ENCODE peak calls at places on chromosome 10, in seven cellular contexts. D is Calu3, A is AG09309, K is cardiac fibroblast, C is right lobe of liver, E is mammary epithelial cell, H is progenitor cell of endocrine pancreas. W is an unnamed sample.
A peak's percentile ranks its signal among the peaks of the same experiment; 100 is the strongest.

GRCh38 chr10:21681156-21681555 is 147.1 kb downstream of the MLLT10 start:
- DNase-seq in D (no peak), A (no peak), K (no peak), C (no peak), E (peak; percentile 38), H (no peak), W (no peak)

GRCh38 chr10:126006906-126007305 is 110.5 kb downstream of the FANK1 start:
- DNase-seq in D (no peak), A (no peak), K (no peak), C (no peak), E (no peak), H (no peak), W (no peak)

GRCh38 chr10:75209325-75210192 is 1.0 kb upstream of the VDAC2 start:
- DNase-seq in D (peak; percentile 52), A (peak; percentile 48), K (peak; percentile 90), C (peak; percentile 76), E (no peak), H (no peak), W (no peak)

GRCh38 chr10:12081879-12082560 is 13.3 kb downstream of the DHTKD1 start:
- DNase-seq in D (no peak), A (no peak), K (peak; percentile 22), C (no peak), E (peak; percentile 17), H (no peak), W (no peak)

GRCh38 chr10:102408728-102409603 is 9.6 kb downstream of the PSD start:
- DNase-seq in D (no peak), A (no peak), K (peak; percentile 55), C (no peak), E (no peak), H (no peak), W (no peak)

GRCh38 chr10:114315566-114316420 is 76.7 kb downstream of the VWA2 start:
- DNase-seq in D (no peak), A (no peak), K (no peak), C (no peak), E (no peak), H (no peak), W (no peak)

GRCh38 chr10:29849434-29849833 is 210.0 kb downstream of the JCAD start:
- DNase-seq in D (no peak), A (peak; percentile 41), K (peak; percentile 86), C (no peak), E (no peak), H (no peak), W (no peak)

GRCh38 chr10:132402781-132403241 is 5.8 kb downstream of the PWWP2B start:
- DNase-seq in D (no peak), A (no peak), K (no peak), C (no peak), E (no peak), H (no peak), W (no peak)

GRCh38 chr10:117168135-117168674 is 29.1 kb upstream of the KCNK18 start:
- DNase-seq in D (peak; percentile 73), A (no peak), K (peak; percentile 41), C (peak; percentile 73), E (peak; percentile 13), H (peak; percentile 75), W (peak; percentile 22)

GRCh38 chr10:111211756-111212155 is 134.9 kb downstream of the ADRA2A start:
- DNase-seq in D (no peak), A (peak; percentile 34), K (no peak), C (no peak), E (peak; percentile 15), H (no peak), W (no peak)

GRCh38 chr10:2119316-2119715 is 382.0 kb upstream of the ADARB2 start:
- DNase-seq in D (no peak), A (no peak), K (no peak), C (no peak), E (peak; percentile 93), H (no peak), W (no peak)

GRCh38 chr10:70528726-70529362 is 50.3 kb downstream of the PALD1 start:
- DNase-seq in D (peak; percentile 53), A (no peak), K (peak; percentile 55), C (no peak), E (peak; percentile 59), H (no peak), W (no peak)

GRCh38 chr10:129778571-129778970 is 185.5 kb downstream of the EBF3 start:
- DNase-seq in D (no peak), A (no peak), K (no peak), C (no peak), E (no peak), H (no peak), W (no peak)

GRCh38 chr10:62960416-62960815 is 144.2 kb upstream of the EGR2 start:
- DNase-seq in D (no peak), A (no peak), K (peak; percentile 22), C (no peak), E (no peak), H (no peak), W (no peak)

GRCh38 chr10:62958980-62959379 is 142.8 kb upstream of the EGR2 start:
- DNase-seq in D (no peak), A (no peak), K (no peak), C (no peak), E (no peak), H (no peak), W (no peak)

GRCh38 chr10:62959553-62959952 is 143.4 kb upstream of the EGR2 start:
- DNase-seq in D (no peak), A (no peak), K (peak; percentile 17), C (no peak), E (peak; percentile 15), H (no peak), W (no peak)

GRCh38 chr10:62961951-62962523 is 145.9 kb upstream of the EGR2 start:
- DNase-seq in D (no peak), A (no peak), K (peak; percentile 44), C (no peak), E (no peak), H (no peak), W (no peak)
- TF ChIP-seq CTCF in D (no peak), A (no peak), K (no peak), C (no peak), E (no peak), H (no peak), W (no peak)

GRCh38 chr10:74151879-74152722 is 1.1 kb downstream of the ADK start:
- DNase-seq in D (no peak), A (no peak), K (no peak), C (no peak), E (no peak), H (no peak), W (no peak)

GRCh38 chr10:74153123-74153522 is 2.1 kb downstream of the ADK start:
- DNase-seq in D (peak; percentile 24), A (no peak), K (peak; percentile 78), C (no peak), E (peak; percentile 64), H (no peak), W (no peak)

GRCh38 chr10:74150151-74151056 is at the start of gene AP3M1:
- DNase-seq in D (peak; percentile 80), A (no peak), K (no peak), C (peak; percentile 86), E (peak; percentile 84), H (peak; percentile 63), W (peak; percentile 75)

GRCh38 chr10:74153676-74154075 is 2.7 kb downstream of the ADK start:
- DNase-seq in D (no peak), A (no peak), K (peak; percentile 20), C (no peak), E (no peak), H (no peak), W (no peak)

GRCh38 chr10:74151057-74151878 is at the start of gene ADK:
- DNase-seq in D (peak; percentile 100), A (peak; percentile 84), K (peak; percentile 98), C (peak; percentile 100), E (peak; percentile 95), H (peak; percentile 98), W (peak; percentile 100)
- TF ChIP-seq CTCF in D (no peak), A (peak; percentile 42), K (peak; percentile 39), C (peak; percentile 5), E (no peak), H (peak; percentile 58), W (peak; percentile 49)

DNA sequence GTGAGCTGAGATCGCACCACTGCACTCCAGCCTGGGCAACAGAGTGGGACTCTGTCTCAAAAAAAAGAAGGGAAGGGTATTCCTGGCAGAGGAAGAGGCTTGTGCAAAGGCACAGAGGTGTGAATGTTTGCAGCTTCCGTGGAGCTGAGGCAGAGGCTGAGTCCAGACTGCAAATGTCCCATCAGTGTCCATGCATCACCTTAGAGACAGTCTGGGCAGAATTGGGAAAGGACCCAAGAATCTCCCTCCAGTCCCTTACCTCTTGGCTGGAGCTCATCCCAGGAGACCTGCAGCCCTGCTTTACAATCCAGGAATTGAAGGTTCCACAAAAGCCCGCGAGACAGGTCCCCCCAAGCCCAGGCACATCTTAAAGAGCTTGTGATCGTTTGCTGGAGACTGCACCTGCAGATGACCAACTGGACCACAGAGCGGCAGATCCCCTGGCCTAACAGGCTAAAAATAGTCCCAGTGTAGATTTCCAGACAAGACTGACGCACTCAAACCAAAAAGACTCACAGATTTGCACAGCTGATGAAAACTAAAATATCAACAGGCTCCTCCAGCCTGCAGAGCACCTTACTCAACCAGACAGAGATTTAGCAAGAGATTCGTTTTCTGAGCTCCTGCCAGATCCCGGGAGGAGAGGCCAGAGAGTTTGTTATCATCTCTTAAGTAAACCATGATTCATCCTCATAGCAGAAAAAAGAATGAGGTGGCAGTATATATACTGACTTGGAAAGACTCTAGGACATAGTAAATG is 22.9 kb upstream of the NANOS1 start:
- DNase-seq in D (peak; percentile 49), A (peak; percentile 98), K (peak; percentile 90), C (peak; percentile 37), E (peak; percentile 96), H (no peak), W (no peak)
- TF ChIP-seq CTCF in D (no peak), A (peak; percentile 6), K (peak; percentile 12), C (no peak), E (no peak), H (no peak), W (no peak)

GRCh38 chr10:85319826-85320225 is 991.4 kb downstream of the CCSER2 start:
- DNase-seq in D (no peak), A (no peak), K (no peak), C (no peak), E (no peak), H (no peak), W (no peak)

GRCh38 chr10:85319150-85319549 is 990.8 kb downstream of the CCSER2 start:
- DNase-seq in D (no peak), A (no peak), K (no peak), C (no peak), E (no peak), H (no peak), W (no peak)

GRCh38 chr10:85315657-85316056 is 987.3 kb downstream of the CCSER2 start:
- DNase-seq in D (no peak), A (no peak), K (no peak), C (no peak), E (no peak), H (no peak), W (no peak)

DNA sequence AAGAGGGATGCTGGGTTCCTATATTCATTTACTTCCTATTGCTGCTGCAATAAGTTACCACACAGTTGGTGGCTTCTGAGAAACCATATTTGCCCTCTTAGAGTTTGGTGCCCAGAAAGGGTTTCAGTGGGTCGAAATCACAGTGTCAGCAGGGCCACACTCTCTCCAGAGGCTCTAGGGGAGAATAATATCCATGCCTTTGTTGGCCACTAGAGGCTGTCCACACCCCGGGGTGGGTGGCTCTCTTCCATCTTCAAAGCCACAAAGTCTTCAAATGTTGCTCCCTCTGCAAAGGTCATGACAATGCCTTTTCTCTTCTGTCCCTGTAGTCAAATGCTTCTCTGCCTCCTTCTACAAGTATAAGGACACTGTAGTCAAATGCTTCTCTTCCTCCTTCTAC is 989.4 kb downstream of the CCSER2 start:
- DNase-seq in D (no peak), A (no peak), K (no peak), C (no peak), E (no peak), H (no peak), W (no peak)
- TF ChIP-seq CTCF in D (no peak), A (no peak), K (no peak), C (no peak), E (no peak), H (no peak), W (no peak)

GRCh38 chr10:43078986-43079273 is 2.1 kb downstream of the RET start:
- DNase-seq in D (peak; percentile 60), A (no peak), K (peak; percentile 15), C (peak; percentile 66), E (no peak), H (peak; percentile 51), W (no peak)
- TF ChIP-seq CTCF in D (peak; percentile 70), A (peak; percentile 53), K (peak; percentile 63), C (peak; percentile 59), E (peak; percentile 36), H (peak; percentile 64), W (no peak)

W was measured in natural killer cell.